ENCODE peak calls at places on chromosomes 13 and 19, in four cellular contexts. G is WTC11, J is GM12878, S is K562. O is an unnamed sample.

GRCh38 chr19:2540646-2541454 is 64.9 kb downstream of the GADD45B start:
- DNase-seq in G (peak; percentile 97), J (no peak), S (no peak), O (peak; percentile 95)

GRCh38 chr19:17872251-17873001 is 681 bp downstream of the SLC5A5 start:
- DNase-seq in G (no peak), J (no peak), S (no peak), O (no peak)

GRCh38 chr13:78239681-78240080 is 321.1 kb upstream of the EDNRB start:
- DNase-seq in G (no peak), J (no peak), S (no peak), O (no peak)

GRCh38 chr19:41328157-41328817 is 18.3 kb downstream of the CCDC97 start:
- DNase-seq in G (no peak), J (no peak), S (peak; percentile 21), O (no peak)

GRCh38 chr13:98461525-98462240 is 115.2 kb downstream of the STK24 start:
- DNase-seq in G (no peak), J (no peak), S (no peak), O (no peak)

GRCh38 chr19:10142701-10143375 is 23.1 kb upstream of the EIF3G start:
- DNase-seq in G (no peak), J (no peak), S (no peak), O (no peak)

GRCh38 chr13:97224544-97225324 is 2.6 kb downstream of the MBNL2 start:
- DNase-seq in G (no peak), J (no peak), S (no peak), O (peak; percentile 66)

GRCh38 chr13:32001392-32001768 is 30.2 kb upstream of the FRY start:
- DNase-seq in G (peak; percentile 19), J (no peak), S (peak; percentile 20), O (peak; percentile 71)

GRCh38 chr19:15532779-15533521 is 24.6 kb downstream of the CYP4F22 start:
- DNase-seq in G (no peak), J (peak; percentile 25), S (no peak), O (no peak)

GRCh38 chr19:14138576-14139265 is 2.3 kb upstream of the ASF1B start:
- DNase-seq in G (no peak), J (no peak), S (no peak), O (no peak)

GRCh38 chr13:75792526-75793187 is 156.5 kb downstream of the LMO7 start:
- DNase-seq in G (no peak), J (no peak), S (no peak), O (peak; percentile 95)

GRCh38 chr19:49512970-49513745 is 697 bp downstream of the FCGRT start:
- DNase-seq in G (peak; percentile 65), J (no peak), S (no peak), O (peak; percentile 89)

GRCh38 chr19:1274081-1274851 is 1.1 kb upstream of the FAM174C start:
- DNase-seq in G (no peak), J (no peak), S (peak; percentile 80), O (no peak)

DNA sequence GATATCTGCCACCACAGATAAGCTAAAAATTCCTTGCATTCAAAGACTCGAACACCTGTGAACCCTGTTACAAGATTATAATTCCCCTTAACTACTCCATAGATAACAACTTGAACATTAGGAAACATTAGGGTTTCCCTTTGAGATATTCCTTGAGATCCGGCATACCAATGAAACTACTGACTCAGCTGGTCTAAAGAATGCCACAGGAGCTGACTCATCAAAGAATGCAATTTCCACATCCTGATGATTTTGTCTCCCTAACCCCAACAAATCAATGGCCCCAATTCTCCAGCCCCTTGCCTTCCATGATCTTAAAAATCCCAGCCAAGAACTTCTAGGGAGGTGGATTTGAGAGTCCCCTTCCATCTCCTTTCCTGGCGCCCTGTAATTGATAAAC is 35.6 kb upstream of the ZNF599 start:
- DNase-seq in G (no peak), J (no peak), S (no peak), O (no peak)
- TF ChIP-seq TCF7 in G (no peak), J (no peak), S (no peak), O (no peak)

GRCh38 chr19:42477117-42477516 is 34.4 kb upstream of the CXCL17 start:
- DNase-seq in G (no peak), J (no peak), S (no peak), O (no peak)
- TF ChIP-seq TCF7 in G (no peak), J (no peak), S (no peak), O (no peak)

DNA sequence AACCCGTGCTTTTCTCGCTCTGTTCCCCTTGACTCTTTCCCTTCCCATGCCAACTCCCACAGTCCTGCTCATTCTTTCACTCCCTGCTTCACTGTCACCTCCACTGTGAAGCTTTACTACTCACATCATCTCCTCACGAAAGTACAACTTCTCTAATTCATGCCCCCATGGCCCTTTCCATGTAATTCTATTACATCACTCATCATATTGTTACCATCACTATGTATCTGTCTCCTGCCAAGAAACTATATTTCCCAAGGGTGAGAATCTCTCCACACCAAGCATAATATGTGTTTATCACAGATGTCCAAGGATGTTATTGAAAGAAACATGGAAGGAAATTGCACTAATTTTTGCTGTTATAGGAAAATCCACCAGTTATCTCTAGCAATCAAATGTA is 37.2 kb upstream of the LRCH1 start:
- DNase-seq in G (no peak), J (no peak), S (no peak), O (no peak)
- TF ChIP-seq TCF7 in G (no peak), J (no peak), S (no peak), O (no peak)

DNA sequence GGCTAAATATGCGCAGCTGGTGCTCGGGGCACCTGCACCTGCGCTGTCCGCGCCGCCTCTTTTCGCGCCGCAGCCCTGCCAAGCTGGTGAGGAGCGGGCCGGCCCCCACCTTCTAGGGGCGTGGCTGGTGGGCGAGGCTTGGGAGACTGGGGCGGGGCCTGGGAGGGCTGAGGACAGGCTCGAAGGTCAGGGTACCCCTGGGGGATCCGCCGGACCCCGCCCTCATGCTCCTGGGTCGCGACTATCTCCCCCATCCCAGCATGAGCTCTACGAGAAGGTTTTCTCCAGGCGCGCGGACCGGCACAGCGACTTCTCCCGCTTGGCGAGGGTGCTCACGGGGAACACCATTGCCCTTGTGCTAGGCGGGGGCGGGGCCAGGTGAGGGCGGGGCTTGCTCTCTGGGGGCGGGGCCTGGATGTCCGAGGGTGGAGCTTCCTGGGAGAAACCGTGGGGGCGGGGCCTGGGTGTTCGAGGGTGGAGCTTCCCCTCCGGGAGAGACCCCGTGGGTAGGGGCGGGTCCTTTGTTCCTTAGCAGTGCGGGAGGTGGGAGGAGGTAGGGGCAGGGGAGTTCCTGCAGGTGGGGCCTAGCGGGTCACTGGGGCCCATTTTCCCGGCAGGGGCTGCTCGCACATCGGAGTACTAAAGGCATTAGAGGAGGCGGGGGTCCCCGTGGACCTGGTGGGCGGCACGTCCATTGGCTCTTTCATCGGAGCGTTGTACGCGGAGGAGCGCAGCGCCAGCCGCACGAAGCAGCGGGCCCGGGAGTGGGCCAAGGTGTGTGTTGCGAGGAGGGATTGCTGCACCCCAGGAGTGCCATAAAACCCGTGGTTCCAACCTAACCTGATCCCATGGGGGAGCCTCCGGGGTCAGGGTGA is 19.7 kb downstream of the PNPLA6 start:
- DNase-seq in G (peak; percentile 92), J (no peak), S (peak; percentile 41), O (no peak)
- TF ChIP-seq TCF7 in G (no peak), J (no peak), S (no peak), O (no peak)

GRCh38 chr13:100540621-100541020 is 48.0 kb downstream of the GGACT start:
- DNase-seq in G (no peak), J (no peak), S (no peak), O (no peak)
- TF ChIP-seq TCF7 in G (no peak), J (no peak), S (no peak), O (no peak)

GRCh38 chr13:30111810-30112209 is 195.5 kb downstream of the KATNAL1 start:
- DNase-seq in G (peak; percentile 31), J (no peak), S (no peak), O (peak; percentile 20)
- TF ChIP-seq TCF7 in G (no peak), J (no peak), S (no peak), O (no peak)

DNA sequence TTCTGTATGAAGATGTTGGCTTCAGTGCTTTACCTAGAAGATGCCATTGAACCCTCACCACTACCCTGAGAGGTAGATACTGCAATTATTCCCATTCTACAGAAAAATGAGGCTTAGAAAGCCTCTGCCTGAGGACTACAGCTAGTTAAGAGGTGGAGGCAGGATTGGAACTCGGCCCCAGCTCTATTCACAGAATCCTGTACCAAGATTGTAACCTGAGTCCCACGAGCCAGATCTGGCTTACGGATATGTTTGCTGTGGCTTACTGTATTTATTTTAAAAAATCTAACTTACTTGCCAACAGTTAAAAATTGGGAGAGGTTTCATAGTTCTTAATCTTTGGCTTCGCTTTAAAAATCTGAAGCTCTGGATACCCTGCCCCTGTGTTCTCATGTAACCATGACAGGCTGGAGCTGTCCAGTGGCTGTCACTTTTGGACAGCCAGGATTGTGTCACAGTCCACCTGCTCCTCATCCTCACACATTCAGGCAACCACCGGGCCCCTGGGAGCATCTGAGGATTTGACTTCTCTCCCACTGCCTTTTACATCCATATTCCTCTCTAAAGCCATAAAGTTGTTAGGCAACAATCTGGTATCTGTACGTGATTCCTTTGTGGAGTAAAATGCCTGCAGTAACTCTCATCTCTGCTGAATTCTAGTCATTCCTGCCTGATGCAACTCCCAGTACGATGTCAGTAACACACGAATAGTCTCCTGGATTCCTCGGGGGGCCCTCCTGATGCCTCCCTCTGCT is 160.8 kb upstream of the SERP2 start:
- DNase-seq in G (no peak), J (no peak), S (no peak), O (no peak)
- TF ChIP-seq TCF7 in G (no peak), J (no peak), S (no peak), O (no peak)

DNA sequence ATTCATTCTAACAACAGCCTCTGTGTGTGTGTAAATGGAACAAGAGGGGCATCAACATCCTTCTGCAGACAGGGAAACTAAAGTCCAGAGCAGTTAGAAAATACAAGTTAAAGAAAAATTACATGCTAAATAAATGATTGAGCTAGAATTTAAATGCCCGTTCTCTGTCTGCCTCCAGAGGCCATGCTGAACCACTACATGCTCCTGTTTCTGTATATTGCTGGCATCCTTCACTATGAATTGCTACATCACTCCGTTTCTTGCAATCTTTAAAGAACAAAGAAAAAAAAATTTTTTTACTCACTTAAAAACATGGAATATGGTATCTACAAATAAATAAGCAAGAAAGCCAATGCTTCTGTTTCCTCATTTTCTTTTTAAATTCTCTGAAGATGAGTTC is 47.9 kb downstream of the DCT start:
- DNase-seq in G (no peak), J (no peak), S (no peak), O (no peak)
- TF ChIP-seq TCF7 in G (no peak), J (no peak), S (no peak), O (no peak)

GRCh38 chr13:45943965-45944364 is 92.4 kb upstream of the SIAH3 start:
- DNase-seq in G (no peak), J (no peak), S (no peak), O (no peak)
- TF ChIP-seq TCF7 in G (no peak), J (no peak), S (no peak), O (no peak)

DNA sequence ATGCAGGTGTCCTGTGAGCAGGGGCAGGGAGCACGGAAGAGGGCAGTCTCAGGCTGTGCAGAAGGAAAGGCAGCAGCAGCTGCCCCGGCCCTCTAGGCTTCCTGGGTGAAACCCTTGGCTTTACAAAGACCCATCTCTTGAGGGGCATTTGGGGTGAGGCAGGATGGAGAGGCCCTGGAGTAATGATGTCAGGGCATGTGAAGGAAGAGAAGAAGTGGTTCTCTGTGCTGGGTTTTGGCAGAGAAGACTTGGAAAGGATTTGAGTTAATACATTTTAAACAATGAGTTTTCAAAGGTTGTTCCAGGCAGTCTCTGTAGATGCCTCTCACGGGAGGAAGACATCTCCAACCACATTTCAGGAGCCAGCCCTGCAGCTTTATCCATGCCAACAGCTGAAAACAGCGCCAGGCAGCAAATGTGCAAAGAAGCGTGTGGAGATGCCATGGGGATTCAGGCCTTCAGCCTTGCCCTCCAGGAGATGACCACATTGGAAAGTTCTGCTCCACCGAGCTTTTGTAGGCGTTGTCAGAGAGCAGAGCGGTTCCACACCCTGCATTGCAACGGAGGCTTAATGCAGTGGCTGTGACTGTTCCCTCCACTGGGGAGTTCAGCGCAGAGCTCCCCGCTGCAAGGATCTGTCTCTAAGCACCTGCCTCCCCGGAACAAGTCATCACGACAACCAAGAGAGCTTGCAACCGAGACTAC is 322.9 kb downstream of the UQCRFS1 start:
- DNase-seq in G (no peak), J (no peak), S (no peak), O (no peak)
- TF ChIP-seq TCF7 in G (no peak), J (no peak), S (no peak), O (no peak)